ENCODE peak calls at places on chromosomes 1 and 21, in four cellular contexts. Q, W, D and Z are unnamed samples.

GRCh38 chr1:101365881-101366280 is 129.1 kb downstream of the S1PR1 start:
- DNase-seq in D (no peak), W (no peak), Q (no peak), Z (no peak)

GRCh38 chr1:114113801-114114750 is 39.6 kb downstream of the SYT6 start:
- DNase-seq in D (no peak), W (no peak), Q (peak; percentile 82), Z (no peak)

GRCh38 chr1:16167331-16168143 is 11.7 kb upstream of the EPHA2 start:
- DNase-seq in W (peak; percentile 88), D (peak; percentile 94), Q (no peak), Z (peak; percentile 50)

GRCh38 chr21:19807231-19807630 is 1191.0 kb upstream of the NCAM2 start:
- DNase-seq in D (no peak), W (no peak), Q (no peak), Z (no peak)

GRCh38 chr1:214573386-214574358 is 22.3 kb upstream of the PTPN14 start:
- DNase-seq in W (no peak), Q (peak; percentile 92), D (no peak), Z (no peak)

GRCh38 chr1:110734146-110734680 is 59.5 kb upstream of the KCNA3 start:
- DNase-seq in W (no peak), D (no peak), Q (no peak), Z (no peak)

GRCh38 chr1:119188926-119189325 is 48.5 kb upstream of the WARS2 start:
- DNase-seq in D (no peak), Q (no peak), W (no peak), Z (no peak)

GRCh38 chr1:165595561-165595960 is 35.5 kb upstream of the MGST3 start:
- DNase-seq in D (no peak), Q (peak; percentile 15), W (no peak), Z (no peak)

GRCh38 chr1:222643603-222643936 is 25.7 kb downstream of the MIA3 start:
- DNase-seq in Q (no peak), W (no peak), D (no peak), Z (no peak)

GRCh38 chr21:42162831-42163510 is 56.0 kb upstream of the ABCG1 start:
- DNase-seq in D (no peak), Q (peak; percentile 41), W (no peak), Z (peak; percentile 14)

GRCh38 chr1:99727575-99728190 is 38.8 kb downstream of the FRRS1 start:
- DNase-seq in Q (no peak), W (no peak), D (peak; percentile 57), Z (no peak)

GRCh38 chr1:191963781-191964455 is 194.3 kb upstream of the RGS18 start:
- DNase-seq in D (no peak), Q (no peak), W (no peak), Z (no peak)

GRCh38 chr1:162755306-162755705 is 35.2 kb upstream of the HSD17B7 start:
- DNase-seq in Q (no peak), W (no peak), D (no peak), Z (no peak)

GRCh38 chr1:91731815-91732214 is 154.1 kb downstream of the TGFBR3 start:
- DNase-seq in D (no peak), W (no peak), Q (peak; percentile 14), Z (no peak)

GRCh38 chr21:15051652-15052554 is 12.9 kb downstream of the NRIP1 start:
- DNase-seq in W (no peak), Q (no peak), D (no peak), Z (no peak)

GRCh38 chr1:74771913-74772515 is 39.1 kb downstream of the TYW3 start:
- DNase-seq in Q (peak; percentile 56), D (peak; percentile 68), W (peak; percentile 42), Z (no peak)

GRCh38 chr1:12174789-12175455 is 8.1 kb downstream of the TNFRSF1B start:
- DNase-seq in W (no peak), Q (no peak), D (peak; percentile 48), Z (no peak)

GRCh38 chr1:20678599-20678998 is 17.4 kb upstream of the DDOST start:
- DNase-seq in Q (no peak), D (no peak), W (peak; percentile 38), Z (no peak)

GRCh38 chr1:224919508-224919907 is 10.0 kb upstream of the DNAH14 start:
- DNase-seq in Q (no peak), W (no peak), D (no peak), Z (no peak)

GRCh38 chr21:38505654-38506523 is 7.6 kb upstream of the ERG start:
- DNase-seq in Q (peak; percentile 81), W (peak; percentile 27), D (peak; percentile 81), Z (no peak)
- TF ChIP-seq CTCF in Q (peak; percentile 77), W (peak; percentile 46), D (peak; percentile 82), Z (no peak)

GRCh38 chr1:25695066-25695990 is 78.7 kb downstream of the MAN1C1 start:
- DNase-seq in D (peak; percentile 62), W (no peak), Q (peak; percentile 94), Z (no peak)
- TF ChIP-seq CTCF in D (peak; percentile 31), W (no peak), Q (peak; percentile 11), Z (no peak)

GRCh38 chr1:29896300-29896699 is 660.0 kb downstream of the PTPRU start:
- DNase-seq in D (no peak), W (no peak), Q (no peak), Z (no peak)

GRCh38 chr1:29895201-29895600 is 658.9 kb downstream of the PTPRU start:
- DNase-seq in D (no peak), Q (no peak), W (no peak), Z (no peak)

GRCh38 chr1:29894311-29894710 is 658.0 kb downstream of the PTPRU start:
- DNase-seq in D (no peak), Q (no peak), W (no peak), Z (no peak)

GRCh38 chr1:29893036-29893723 is 656.9 kb downstream of the PTPRU start:
- DNase-seq in D (no peak), Q (no peak), W (no peak), Z (no peak)

DNA sequence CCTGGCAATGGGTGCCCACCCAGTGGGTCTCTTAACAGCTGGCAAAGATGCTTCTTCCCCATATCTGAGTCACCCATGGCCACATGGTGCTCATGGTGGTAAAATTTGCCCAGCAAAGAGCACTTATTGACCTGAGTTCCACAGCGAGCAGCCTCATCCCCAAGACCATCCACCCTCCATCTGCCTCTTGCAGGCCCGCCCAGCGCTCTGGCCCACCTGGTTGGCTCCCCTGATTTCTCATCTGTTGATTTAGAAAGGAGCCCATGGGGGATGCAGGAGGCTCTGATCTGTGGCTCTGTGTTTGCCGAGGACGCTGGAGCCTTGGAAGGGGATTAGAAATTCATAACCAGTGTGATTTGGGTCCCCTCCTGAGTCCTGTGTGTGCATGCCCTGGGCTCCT is 657.5 kb downstream of the PTPRU start:
- DNase-seq in D (no peak), W (no peak), Q (no peak), Z (no peak)
- TF ChIP-seq CTCF in D (no peak), W (no peak), Q (no peak), Z (no peak)

GRCh38 chr1:201916649-201917249 is 28.1 kb downstream of the SHISA4 start:
- DNase-seq in Q (peak; percentile 42), W (no peak), D (no peak), Z (no peak)
- TF ChIP-seq CTCF in Q (no peak), W (no peak), D (no peak), Z (no peak)

GRCh38 chr1:151006331-151007052 is at the start of gene MINDY1:
- DNase-seq in W (peak; percentile 57), D (peak; percentile 90), Q (peak; percentile 77), Z (peak; percentile 26)
- TF ChIP-seq CTCF in W (peak; percentile 6), D (peak; percentile 52), Q (peak; percentile 72), Z (no peak)

DNA sequence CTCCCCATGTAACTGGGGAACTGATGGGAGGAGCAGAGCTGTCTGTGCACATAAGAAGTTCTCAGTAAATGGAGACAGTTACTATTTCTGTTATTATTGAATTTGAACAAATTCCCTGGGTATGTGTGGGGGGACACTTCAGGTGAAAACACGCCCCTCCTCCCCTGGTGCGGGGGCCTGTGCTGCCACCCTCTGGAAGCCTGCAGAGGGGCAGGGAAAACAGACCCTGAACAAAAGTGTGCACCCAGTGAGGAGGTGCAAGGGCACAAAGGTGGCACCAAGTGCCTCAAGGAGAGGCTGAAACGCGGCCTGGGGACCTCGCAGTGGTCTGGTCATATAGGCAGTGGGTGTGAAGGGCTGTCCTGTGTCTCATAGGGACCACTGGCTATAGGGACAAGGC is 18.2 kb upstream of the NADK start:
- DNase-seq in D (no peak), W (peak; percentile 42), Q (no peak), Z (no peak)
- TF ChIP-seq CTCF in D (peak; percentile 16), W (peak; percentile 36), Q (peak; percentile 11), Z (no peak)

GRCh38 chr1:207885129-207886032 is 25.5 kb downstream of the CD34 start:
- DNase-seq in W (peak; percentile 83), Q (peak; percentile 75), D (peak; percentile 91), Z (peak; percentile 64)
- TF ChIP-seq CTCF in W (peak; percentile 95), Q (peak; percentile 94), D (peak; percentile 97), Z (peak; percentile 93)

DNA sequence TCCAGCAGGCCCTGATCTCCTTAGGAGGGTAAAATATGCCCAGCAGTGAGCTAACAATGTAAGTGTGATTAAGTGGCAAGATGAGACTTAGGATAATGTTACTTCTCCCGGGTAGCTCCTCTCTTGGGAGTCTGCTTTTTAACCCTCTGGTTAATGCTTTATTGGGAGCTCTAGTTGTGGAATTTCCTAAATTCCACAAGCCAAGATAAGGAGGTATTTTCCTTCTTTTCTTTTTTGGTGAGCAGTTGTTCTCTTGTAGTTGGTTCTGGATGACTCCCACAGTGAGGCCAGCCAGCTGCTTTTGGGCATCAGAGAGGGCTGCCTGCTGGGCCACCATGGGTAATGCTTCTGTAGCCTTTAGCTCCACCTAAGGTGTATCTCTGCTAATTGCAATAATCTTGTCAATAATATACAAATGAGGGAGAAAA is 19.3 kb downstream of the C1orf52 start:
- DNase-seq in D (peak; percentile 41), W (no peak), Q (peak; percentile 43), Z (no peak)
- TF ChIP-seq CTCF in D (peak; percentile 18), W (no peak), Q (peak; percentile 45), Z (no peak)

DNA sequence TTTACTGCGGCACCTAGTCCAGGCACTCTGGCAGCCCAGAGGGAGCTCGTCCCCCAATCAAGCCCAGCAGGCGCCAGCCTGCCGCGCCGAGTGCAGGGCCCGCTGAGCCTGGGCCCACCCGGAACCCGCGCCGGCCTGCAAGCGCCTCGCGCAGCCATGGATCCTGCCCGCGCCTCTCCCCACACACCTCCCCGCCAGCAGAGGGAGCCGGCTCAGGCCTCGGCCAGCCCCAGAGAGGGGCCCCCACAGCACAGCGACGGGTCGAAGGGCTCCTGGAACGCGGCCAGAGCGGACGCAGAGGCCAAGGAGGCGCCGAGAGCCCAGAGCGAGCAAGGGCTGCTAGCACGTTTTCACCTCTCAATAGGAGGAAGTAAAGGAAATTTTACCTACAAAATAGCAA is 767.0 kb downstream of the MRPL39 start:
- DNase-seq in W (peak; percentile 1), D (no peak), Q (no peak), Z (no peak)
- TF ChIP-seq CTCF in W (no peak), D (no peak), Q (no peak), Z (no peak)

GRCh38 chr1:24308365-24309015 is 10.7 kb upstream of the GRHL3 start:
- DNase-seq in W (no peak), Q (no peak), D (peak; percentile 64), Z (no peak)
- TF ChIP-seq CTCF in W (no peak), Q (peak; percentile 36), D (peak; percentile 51), Z (no peak)